ENCODE peak calls at places on chromosome 1, in nine cellular contexts. One of them, this sample, is unnamed.
A peak's percentile ranks its signal among the peaks of the same experiment; 100 is the strongest.

GRCh38 chr1:7886346-7886745 is 33.5 kb upstream of the UTS2 start:
- DNase-seq in heart left ventricle: no peak
- DNase-seq in ovary: no peak
- DNase-seq in osteocyte: no peak
- DNase-seq in HFFc6: no peak
- DNase-seq in activated CD8-positive, alpha-beta T cell treated with anti-CD3 and anti-CD28 coated beads for 36 hours: no peak
- DNase-seq in tibial nerve: no peak
- DNase-seq in foreskin fibroblast: peak; percentile 14
- DNase-seq in fibroblast of mammary gland: peak; percentile 10
- DNase-seq in this sample: no peak

GRCh38 chr1:30184393-30185141 is 538.8 kb downstream of the MATN1 start:
- DNase-seq in heart left ventricle: no peak
- DNase-seq in ovary: no peak
- DNase-seq in osteocyte: peak; percentile 60
- DNase-seq in HFFc6: no peak
- DNase-seq in activated CD8-positive, alpha-beta T cell treated with anti-CD3 and anti-CD28 coated beads for 36 hours: no peak
- DNase-seq in tibial nerve: no peak
- DNase-seq in foreskin fibroblast: no peak
- DNase-seq in fibroblast of mammary gland: no peak
- DNase-seq in this sample: no peak

GRCh38 chr1:154295408-154296235 is 23.2 kb downstream of the HAX1 start:
- DNase-seq in heart left ventricle: no peak
- DNase-seq in ovary: no peak
- DNase-seq in osteocyte: no peak
- DNase-seq in HFFc6: no peak
- DNase-seq in activated CD8-positive, alpha-beta T cell treated with anti-CD3 and anti-CD28 coated beads for 36 hours: no peak
- DNase-seq in tibial nerve: no peak
- DNase-seq in foreskin fibroblast: no peak
- DNase-seq in fibroblast of mammary gland: no peak
- DNase-seq in this sample: no peak

GRCh38 chr1:204254031-204254661 is 40.4 kb upstream of the GOLT1A start:
- DNase-seq in heart left ventricle: no peak
- DNase-seq in ovary: peak; percentile 48
- DNase-seq in osteocyte: no peak
- DNase-seq in HFFc6: peak; percentile 71
- DNase-seq in activated CD8-positive, alpha-beta T cell treated with anti-CD3 and anti-CD28 coated beads for 36 hours: no peak
- DNase-seq in tibial nerve: peak; percentile 47
- DNase-seq in foreskin fibroblast: peak; percentile 87
- DNase-seq in fibroblast of mammary gland: peak; percentile 82
- DNase-seq in this sample: no peak

GRCh38 chr1:54052470-54052933 is 502 bp downstream of the TMEM59 start:
- DNase-seq in heart left ventricle: peak; percentile 28
- DNase-seq in ovary: peak; percentile 23
- DNase-seq in osteocyte: no peak
- DNase-seq in HFFc6: peak; percentile 63
- DNase-seq in activated CD8-positive, alpha-beta T cell treated with anti-CD3 and anti-CD28 coated beads for 36 hours: peak; percentile 43
- DNase-seq in tibial nerve: no peak
- DNase-seq in foreskin fibroblast: peak; percentile 72
- DNase-seq in fibroblast of mammary gland: peak; percentile 15
- DNase-seq in this sample: no peak

GRCh38 chr1:15950302-15950701 is 25.6 kb downstream of the ZBTB17 start:
- DNase-seq in heart left ventricle: no peak
- DNase-seq in ovary: no peak
- DNase-seq in osteocyte: no peak
- DNase-seq in HFFc6: no peak
- DNase-seq in activated CD8-positive, alpha-beta T cell treated with anti-CD3 and anti-CD28 coated beads for 36 hours: peak; percentile 89
- DNase-seq in tibial nerve: no peak
- DNase-seq in foreskin fibroblast: no peak
- DNase-seq in fibroblast of mammary gland: no peak
- DNase-seq in this sample: no peak

GRCh38 chr1:233700338-233700737 is 86.4 kb downstream of the KCNK1 start:
- DNase-seq in heart left ventricle: no peak
- DNase-seq in ovary: no peak
- DNase-seq in osteocyte: no peak
- DNase-seq in HFFc6: no peak
- DNase-seq in activated CD8-positive, alpha-beta T cell treated with anti-CD3 and anti-CD28 coated beads for 36 hours: no peak
- DNase-seq in tibial nerve: no peak
- DNase-seq in foreskin fibroblast: no peak
- DNase-seq in fibroblast of mammary gland: no peak
- DNase-seq in this sample: no peak

GRCh38 chr1:63127376-63127775 is 195.0 kb upstream of the FOXD3 start:
- DNase-seq in heart left ventricle: no peak
- DNase-seq in ovary: no peak
- DNase-seq in osteocyte: no peak
- DNase-seq in HFFc6: no peak
- DNase-seq in activated CD8-positive, alpha-beta T cell treated with anti-CD3 and anti-CD28 coated beads for 36 hours: no peak
- DNase-seq in tibial nerve: no peak
- DNase-seq in foreskin fibroblast: peak; percentile 45
- DNase-seq in fibroblast of mammary gland: peak; percentile 52
- DNase-seq in this sample: no peak

GRCh38 chr1:221839794-221840395 is 98.0 kb upstream of the DUSP10 start:
- DNase-seq in heart left ventricle: peak; percentile 18
- DNase-seq in ovary: peak; percentile 16
- DNase-seq in osteocyte: peak; percentile 87
- DNase-seq in HFFc6: peak; percentile 85
- DNase-seq in activated CD8-positive, alpha-beta T cell treated with anti-CD3 and anti-CD28 coated beads for 36 hours: peak; percentile 90
- DNase-seq in tibial nerve: no peak
- DNase-seq in foreskin fibroblast: peak; percentile 79
- DNase-seq in fibroblast of mammary gland: peak; percentile 94
- DNase-seq in this sample: no peak

GRCh38 chr1:201876148-201876547 is 12.6 kb upstream of the SHISA4 start:
- DNase-seq in heart left ventricle: no peak
- DNase-seq in ovary: no peak
- DNase-seq in osteocyte: no peak
- DNase-seq in HFFc6: no peak
- DNase-seq in activated CD8-positive, alpha-beta T cell treated with anti-CD3 and anti-CD28 coated beads for 36 hours: no peak
- DNase-seq in tibial nerve: no peak
- DNase-seq in foreskin fibroblast: peak; percentile 64
- DNase-seq in fibroblast of mammary gland: peak; percentile 31
- DNase-seq in this sample: no peak

GRCh38 chr1:67342002-67342890 is 34.6 kb downstream of the IL12RB2 start:
- DNase-seq in heart left ventricle: no peak
- DNase-seq in ovary: no peak
- DNase-seq in osteocyte: no peak
- DNase-seq in HFFc6: no peak
- DNase-seq in activated CD8-positive, alpha-beta T cell treated with anti-CD3 and anti-CD28 coated beads for 36 hours: peak; percentile 73
- DNase-seq in tibial nerve: no peak
- DNase-seq in foreskin fibroblast: no peak
- DNase-seq in fibroblast of mammary gland: no peak
- DNase-seq in this sample: no peak

GRCh38 chr1:93619507-93620168 is 62.0 kb downstream of the BCAR3 start:
- DNase-seq in heart left ventricle: no peak
- DNase-seq in ovary: no peak
- DNase-seq in osteocyte: no peak
- DNase-seq in HFFc6: no peak
- DNase-seq in activated CD8-positive, alpha-beta T cell treated with anti-CD3 and anti-CD28 coated beads for 36 hours: peak; percentile 27
- DNase-seq in tibial nerve: no peak
- DNase-seq in foreskin fibroblast: no peak
- DNase-seq in fibroblast of mammary gland: no peak
- DNase-seq in this sample: no peak
- TF ChIP-seq CTCF in heart left ventricle: no peak
- TF ChIP-seq CTCF in ovary: no peak
- TF ChIP-seq CTCF in osteocyte: no peak
- TF ChIP-seq CTCF in HFFc6: peak; percentile 27
- TF ChIP-seq CTCF in activated CD8-positive, alpha-beta T cell treated with anti-CD3 and anti-CD28 coated beads for 36 hours: no peak
- TF ChIP-seq CTCF in tibial nerve: no peak
- TF ChIP-seq CTCF in foreskin fibroblast: no peak
- TF ChIP-seq CTCF in fibroblast of mammary gland: no peak
- TF ChIP-seq CTCF in this sample: no peak

GRCh38 chr1:117009132-117009531 is 7.6 kb downstream of the CD101 start:
- DNase-seq in heart left ventricle: no peak
- DNase-seq in ovary: no peak
- DNase-seq in osteocyte: no peak
- DNase-seq in HFFc6: no peak
- DNase-seq in activated CD8-positive, alpha-beta T cell treated with anti-CD3 and anti-CD28 coated beads for 36 hours: peak; percentile 37
- DNase-seq in tibial nerve: no peak
- DNase-seq in foreskin fibroblast: no peak
- DNase-seq in fibroblast of mammary gland: peak; percentile 28
- DNase-seq in this sample: no peak
- TF ChIP-seq CTCF in heart left ventricle: no peak
- TF ChIP-seq CTCF in ovary: no peak
- TF ChIP-seq CTCF in osteocyte: no peak
- TF ChIP-seq CTCF in HFFc6: no peak
- TF ChIP-seq CTCF in activated CD8-positive, alpha-beta T cell treated with anti-CD3 and anti-CD28 coated beads for 36 hours: no peak
- TF ChIP-seq CTCF in tibial nerve: no peak
- TF ChIP-seq CTCF in foreskin fibroblast: no peak
- TF ChIP-seq CTCF in fibroblast of mammary gland: no peak
- TF ChIP-seq CTCF in this sample: no peak

GRCh38 chr1:20240012-20240411 is 50.7 kb upstream of the VWA5B1 start:
- DNase-seq in heart left ventricle: no peak
- DNase-seq in ovary: no peak
- DNase-seq in osteocyte: no peak
- DNase-seq in HFFc6: no peak
- DNase-seq in activated CD8-positive, alpha-beta T cell treated with anti-CD3 and anti-CD28 coated beads for 36 hours: no peak
- DNase-seq in tibial nerve: no peak
- DNase-seq in foreskin fibroblast: no peak
- DNase-seq in fibroblast of mammary gland: no peak
- DNase-seq in this sample: no peak

GRCh38 chr1:20237646-20238045 is 51.3 kb upstream of the PLA2G2C start:
- DNase-seq in heart left ventricle: no peak
- DNase-seq in ovary: no peak
- DNase-seq in osteocyte: no peak
- DNase-seq in HFFc6: no peak
- DNase-seq in activated CD8-positive, alpha-beta T cell treated with anti-CD3 and anti-CD28 coated beads for 36 hours: no peak
- DNase-seq in tibial nerve: no peak
- DNase-seq in foreskin fibroblast: no peak
- DNase-seq in fibroblast of mammary gland: no peak
- DNase-seq in this sample: no peak

DNA sequence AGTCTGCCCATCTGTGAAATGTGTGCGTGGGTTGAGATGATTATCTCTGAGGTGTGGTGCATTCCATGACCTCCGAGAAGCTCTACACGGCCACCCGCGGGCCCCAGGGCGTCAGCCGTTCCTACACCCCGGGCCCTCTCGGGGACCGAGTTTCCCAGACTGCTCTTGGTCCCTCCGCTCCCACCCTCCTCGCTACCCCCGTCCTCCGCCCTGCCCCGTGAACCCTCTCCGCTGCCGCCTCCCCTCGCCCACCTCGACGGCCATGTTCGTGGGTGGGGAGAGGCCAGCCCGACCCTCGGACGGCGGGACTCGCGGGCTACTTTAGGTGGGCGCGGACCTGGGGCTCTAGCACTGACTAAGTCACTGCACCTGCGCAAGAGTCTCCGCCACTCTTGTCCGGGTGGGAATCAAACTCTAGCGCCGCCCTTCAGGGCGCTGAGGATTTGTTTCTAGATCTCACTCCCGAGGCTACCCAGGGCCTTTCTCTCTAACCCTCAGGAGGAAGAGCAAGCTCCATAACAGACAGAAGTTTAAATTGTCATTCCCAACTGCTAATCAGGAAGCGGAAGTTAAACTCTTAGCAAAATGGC is 47.7 kb upstream of the VWA5B1 start:
- DNase-seq in heart left ventricle: no peak
- DNase-seq in ovary: no peak
- DNase-seq in osteocyte: no peak
- DNase-seq in HFFc6: no peak
- DNase-seq in activated CD8-positive, alpha-beta T cell treated with anti-CD3 and anti-CD28 coated beads for 36 hours: no peak
- DNase-seq in tibial nerve: no peak
- DNase-seq in foreskin fibroblast: no peak
- DNase-seq in fibroblast of mammary gland: no peak
- DNase-seq in this sample: no peak
- TF ChIP-seq CTCF in heart left ventricle: no peak
- TF ChIP-seq CTCF in ovary: no peak
- TF ChIP-seq CTCF in osteocyte: no peak
- TF ChIP-seq CTCF in HFFc6: no peak
- TF ChIP-seq CTCF in activated CD8-positive, alpha-beta T cell treated with anti-CD3 and anti-CD28 coated beads for 36 hours: no peak
- TF ChIP-seq CTCF in tibial nerve: no peak
- TF ChIP-seq CTCF in foreskin fibroblast: no peak
- TF ChIP-seq CTCF in fibroblast of mammary gland: no peak
- TF ChIP-seq CTCF in this sample: no peak

GRCh38 chr1:224505454-224506093 is 71.0 kb upstream of the WDR26 start:
- DNase-seq in heart left ventricle: no peak
- DNase-seq in ovary: no peak
- DNase-seq in osteocyte: no peak
- DNase-seq in HFFc6: no peak
- DNase-seq in activated CD8-positive, alpha-beta T cell treated with anti-CD3 and anti-CD28 coated beads for 36 hours: no peak
- DNase-seq in tibial nerve: no peak
- DNase-seq in foreskin fibroblast: no peak
- DNase-seq in fibroblast of mammary gland: no peak
- DNase-seq in this sample: no peak

GRCh38 chr1:224502459-224503160 is 68.0 kb upstream of the WDR26 start:
- DNase-seq in heart left ventricle: no peak
- DNase-seq in ovary: no peak
- DNase-seq in osteocyte: peak; percentile 70
- DNase-seq in HFFc6: no peak
- DNase-seq in activated CD8-positive, alpha-beta T cell treated with anti-CD3 and anti-CD28 coated beads for 36 hours: no peak
- DNase-seq in tibial nerve: no peak
- DNase-seq in foreskin fibroblast: peak; percentile 39
- DNase-seq in fibroblast of mammary gland: no peak
- DNase-seq in this sample: no peak

GRCh38 chr1:224504642-224505041 is 70.0 kb upstream of the WDR26 start:
- DNase-seq in heart left ventricle: no peak
- DNase-seq in ovary: no peak
- DNase-seq in osteocyte: no peak
- DNase-seq in HFFc6: no peak
- DNase-seq in activated CD8-positive, alpha-beta T cell treated with anti-CD3 and anti-CD28 coated beads for 36 hours: no peak
- DNase-seq in tibial nerve: no peak
- DNase-seq in foreskin fibroblast: no peak
- DNase-seq in fibroblast of mammary gland: no peak
- DNase-seq in this sample: no peak

GRCh38 chr1:224501836-224502235 is 67.2 kb upstream of the WDR26 start:
- DNase-seq in heart left ventricle: no peak
- DNase-seq in ovary: no peak
- DNase-seq in osteocyte: no peak
- DNase-seq in HFFc6: no peak
- DNase-seq in activated CD8-positive, alpha-beta T cell treated with anti-CD3 and anti-CD28 coated beads for 36 hours: no peak
- DNase-seq in tibial nerve: no peak
- DNase-seq in foreskin fibroblast: no peak
- DNase-seq in fibroblast of mammary gland: no peak
- DNase-seq in this sample: no peak

DNA sequence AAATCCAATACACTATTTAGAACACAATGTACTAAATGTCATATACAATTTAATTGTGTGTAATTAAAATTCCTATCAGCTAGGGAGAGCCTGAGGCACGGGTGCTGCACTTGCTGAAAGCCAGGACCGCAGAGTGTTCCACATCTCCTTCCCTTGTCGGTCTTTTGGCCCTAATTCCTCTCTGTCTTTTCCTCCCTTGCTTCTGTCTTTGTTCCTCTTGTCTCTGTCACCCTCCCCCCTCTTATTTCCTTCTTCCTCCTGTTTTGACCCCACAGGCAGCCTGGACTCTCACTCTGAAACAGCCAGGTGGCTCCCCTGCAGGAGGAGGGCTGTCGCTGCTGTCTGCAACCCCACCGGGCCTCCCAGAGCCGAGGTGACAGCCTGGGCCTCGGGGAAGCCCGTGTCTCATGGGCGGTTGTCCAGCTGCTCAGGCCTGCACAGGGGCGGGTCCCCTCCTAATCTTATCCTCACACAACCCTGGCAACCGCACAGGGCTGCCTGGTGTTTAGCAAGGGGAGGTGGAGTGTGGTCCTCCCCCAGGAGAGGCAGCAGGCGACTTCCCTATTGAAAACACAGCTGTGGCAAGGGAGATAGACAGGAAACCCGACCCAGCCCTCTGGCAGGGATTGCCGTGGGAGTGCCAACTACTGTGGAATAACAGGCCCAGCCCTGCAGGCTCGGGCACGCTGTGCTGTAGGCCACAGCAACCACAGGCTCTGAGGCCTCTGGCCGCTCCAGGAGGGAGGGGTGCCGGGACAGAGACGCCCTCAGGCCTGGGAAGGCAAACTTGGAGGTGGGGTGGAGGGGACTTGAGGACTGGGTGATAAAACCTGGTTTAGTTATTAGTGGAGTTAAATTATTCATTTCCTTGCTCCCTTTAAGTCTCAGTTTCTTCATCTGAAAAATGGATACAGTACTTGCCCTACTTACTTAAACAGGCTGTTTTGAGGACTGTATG is 68.8 kb upstream of the WDR26 start:
- DNase-seq in heart left ventricle: peak; percentile 91
- DNase-seq in ovary: peak; percentile 54
- DNase-seq in osteocyte: peak; percentile 95
- DNase-seq in HFFc6: peak; percentile 70
- DNase-seq in activated CD8-positive, alpha-beta T cell treated with anti-CD3 and anti-CD28 coated beads for 36 hours: peak; percentile 53
- DNase-seq in tibial nerve: peak; percentile 60
- DNase-seq in foreskin fibroblast: peak; percentile 93
- DNase-seq in fibroblast of mammary gland: peak; percentile 80
- DNase-seq in this sample: no peak
- TF ChIP-seq CTCF in heart left ventricle: no peak
- TF ChIP-seq CTCF in ovary: no peak
- TF ChIP-seq CTCF in osteocyte: peak; percentile 25
- TF ChIP-seq CTCF in HFFc6: peak; percentile 44
- TF ChIP-seq CTCF in activated CD8-positive, alpha-beta T cell treated with anti-CD3 and anti-CD28 coated beads for 36 hours: peak; percentile 14
- TF ChIP-seq CTCF in tibial nerve: no peak
- TF ChIP-seq CTCF in foreskin fibroblast: no peak
- TF ChIP-seq CTCF in fibroblast of mammary gland: peak; percentile 6
- TF ChIP-seq CTCF in this sample: no peak